ENCODE peak calls at places on chromosomes 13 and 19, in four cellular contexts. O is CD4-positive, alpha-beta T cell; R is GM04503; Y is omental fat pad. J is an unnamed sample.

GRCh38 chr13:74118328-74118727 is 15.9 kb downstream of the KLF12 start:
- DNase-seq in O (no peak), R (no peak), Y (no peak), J (no peak)

GRCh38 chr13:106513025-106513424 is 22.4 kb downstream of the EFNB2 start:
- DNase-seq in O (no peak), R (no peak), Y (no peak), J (no peak)

GRCh38 chr19:16519230-16519687 is 23.0 kb downstream of the CHERP start:
- DNase-seq in O (no peak), R (no peak), Y (no peak), J (no peak)

GRCh38 chr13:86082116-86082515 is 282.9 kb upstream of the SLITRK6 start:
- DNase-seq in O (no peak), R (no peak), Y (no peak), J (no peak)

GRCh38 chr13:46749951-46750350 is 47.0 kb downstream of the ESD start:
- DNase-seq in O (no peak), R (no peak), Y (no peak), J (no peak)

GRCh38 chr13:95447766-95448165 is 104.8 kb upstream of the CLDN10 start:
- DNase-seq in O (no peak), R (no peak), Y (no peak), J (no peak)

GRCh38 chr19:944171-944567 is 18.3 kb downstream of the ARID3A start:
- DNase-seq in O (no peak), R (no peak), Y (no peak), J (no peak)

GRCh38 chr19:10544242-10544752 is 593 bp downstream of the ATG4D start:
- DNase-seq in O (no peak), R (no peak), Y (no peak), J (peak; percentile 41)

GRCh38 chr19:32345261-32346207 is at the start of gene ZNF507:
- DNase-seq in O (peak; percentile 73), R (no peak), Y (peak; percentile 64), J (peak; percentile 90)

GRCh38 chr19:39369200-39369599 is 21.7 kb downstream of the PAF1 start:
- DNase-seq in O (no peak), R (no peak), Y (no peak), J (no peak)

GRCh38 chr19:8366961-8367326 is 3.0 kb downstream of the ANGPTL4 start:
- DNase-seq in O (no peak), R (no peak), Y (peak; percentile 52), J (no peak)

GRCh38 chr19:2446390-2446789 is 10.4 kb downstream of the LMNB2 start:
- DNase-seq in O (no peak), R (no peak), Y (no peak), J (no peak)

GRCh38 chr13:93413972-93414717 is 187.5 kb downstream of the GPC6 start:
- DNase-seq in O (no peak), R (no peak), Y (no peak), J (no peak)

GRCh38 chr19:48724796-48725753 is 5.5 kb upstream of the MAMSTR start:
- DNase-seq in O (no peak), R (peak; percentile 53), Y (no peak), J (no peak)

GRCh38 chr13:114108141-114108761 is 24.2 kb downstream of the RASA3 start:
- DNase-seq in O (no peak), R (no peak), Y (peak; percentile 15), J (peak; percentile 23)

GRCh38 chr13:95451656-95452055 is 100.9 kb upstream of the CLDN10 start:
- DNase-seq in O (no peak), R (no peak), Y (no peak), J (no peak)

GRCh38 chr19:46579286-46579944 is 21.7 kb upstream of the CALM3 start:
- DNase-seq in O (peak; percentile 31), R (no peak), Y (no peak), J (no peak)

GRCh38 chr13:25958983-25959382 is 92.8 kb downstream of the SHISA2 start:
- DNase-seq in O (no peak), R (no peak), Y (no peak), J (no peak)

GRCh38 chr13:25037057-25037813 is 58.7 kb upstream of the PABPC3 start:
- DNase-seq in O (peak; percentile 13), R (peak; percentile 9), Y (no peak), J (no peak)

GRCh38 chr13:99489028-99489427 is 12.2 kb upstream of the TM9SF2 start:
- DNase-seq in O (no peak), R (no peak), Y (no peak), J (no peak)

GRCh38 chr19:46848389-46848788 is 2.3 kb downstream of the AP2S1 start:
- DNase-seq in O (no peak), R (no peak), Y (no peak), J (no peak)

GRCh38 chr19:19342086-19343015 is 21.7 kb downstream of the MAU2 start:
- DNase-seq in O (no peak), R (no peak), Y (no peak), J (no peak)

GRCh38 chr19:2602391-2603181 is 99.9 kb downstream of the GNG7 start:
- DNase-seq in O (no peak), R (peak; percentile 92), Y (no peak), J (no peak)

GRCh38 chr19:36819130-36819630 is 19.0 kb downstream of the ZNF790 start:
- DNase-seq in O (no peak), R (no peak), Y (no peak), J (no peak)

GRCh38 chr19:35140207-35140897 is 1.7 kb downstream of the FXYD1 start:
- DNase-seq in O (no peak), R (no peak), Y (no peak), J (no peak)